ENCODE peak calls at places on chromosomes 6 and 20, in five cellular contexts. P is SK-N-MC; Y is testis; T is CD8-positive, alpha-beta memory T cell; N is GM23248. G is an unnamed sample.

GRCh38 chr6:6788394-6789020 is 200.0 kb downstream of the LY86 start:
- DNase-seq in P (no peak), N (peak), T (no peak), Y (peak), G (no peak)

GRCh38 chr6:130520235-130520634 is 154.4 kb downstream of the TMEM200A start:
- DNase-seq in N (peak), Y (no peak), T (no peak), P (no peak), G (no peak)

GRCh38 chr6:157151989-157152388 is 171.3 kb downstream of the TMEM242 start:
- DNase-seq in Y (no peak), P (no peak), T (no peak), N (peak), G (peak)

GRCh38 chr6:18242062-18242851 is 22.1 kb downstream of the DEK start:
- DNase-seq in T (no peak), N (peak), P (no peak), Y (no peak), G (peak)

GRCh38 chr6:97440590-97441176 is 157.7 kb upstream of the MMS22L start:
- DNase-seq in Y (peak), N (peak), T (no peak), P (no peak), G (no peak)

GRCh38 chr6:106134906-106135634 is 48.9 kb downstream of the PRDM1 start:
- DNase-seq in Y (no peak), T (no peak), N (peak), P (no peak), G (no peak)

GRCh38 chr6:70479236-70479635 is 65.9 kb downstream of the FAM135A start:
- DNase-seq in N (no peak), P (no peak), T (no peak), Y (no peak), G (peak)

GRCh38 chr6:40444811-40445210 is 142.4 kb downstream of the LRFN2 start:
- DNase-seq in Y (no peak), T (no peak), N (peak), P (no peak), G (peak)

GRCh38 chr6:145096846-145097245 is 638.5 kb downstream of the EPM2A start:
- DNase-seq in T (no peak), Y (no peak), N (no peak), P (no peak), G (no peak)

GRCh38 chr20:14055127-14055742 is 59.9 kb downstream of the MACROD2 start:
- DNase-seq in T (no peak), N (peak), P (peak), Y (peak), G (peak)

GRCh38 chr6:105164418-105164817 is 15.4 kb downstream of the POPDC3 start:
- DNase-seq in Y (no peak), N (peak), P (no peak), T (no peak), G (peak)

GRCh38 chr6:152575621-152576150 is 61.5 kb downstream of the SYNE1 start:
- DNase-seq in P (no peak), N (peak), Y (peak), T (no peak), G (no peak)

GRCh38 chr6:84166395-84166794 is 61.0 kb downstream of the CEP162 start:
- DNase-seq in T (no peak), Y (no peak), P (no peak), N (no peak), G (no peak)

GRCh38 chr20:2206957-2207769 is 88.6 kb upstream of the TGM3 start:
- DNase-seq in P (no peak), Y (peak), T (peak), N (peak), G (no peak)

GRCh38 chr20:49578436-49578835 is 10.5 kb upstream of the PTGIS start:
- DNase-seq in N (no peak), Y (no peak), T (no peak), P (no peak), G (no peak)

GRCh38 chr6:5511924-5512323 is 250.6 kb downstream of the FARS2 start:
- DNase-seq in Y (no peak), P (peak), N (peak), T (no peak), G (peak)

DNA sequence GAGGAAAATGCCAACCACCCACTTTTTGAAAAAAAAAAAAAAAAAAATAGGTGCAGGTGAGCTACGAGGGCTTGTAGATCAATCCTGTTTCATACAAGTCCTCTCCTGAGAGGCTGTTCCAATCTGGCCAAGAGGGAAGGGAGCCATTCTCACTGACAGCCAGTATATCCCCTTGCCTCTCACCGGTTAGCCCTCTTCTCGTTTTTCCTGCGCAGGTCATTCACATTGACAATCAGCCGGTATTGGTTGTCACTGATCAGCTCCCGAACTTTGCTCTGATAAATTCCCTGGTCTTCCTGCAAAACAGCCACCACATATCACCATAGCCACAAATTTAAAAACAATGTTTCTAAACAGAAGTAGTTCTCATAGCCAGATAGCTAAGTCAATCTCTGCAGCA is 1.4 kb downstream of the MCM3 start:
- DNase-seq in T (no peak), Y (no peak), N (no peak), P (no peak), G (no peak)
- H3K4me3 ChIP-seq in T (peak), Y (no peak), N (peak), P (peak), G (no peak)

DNA sequence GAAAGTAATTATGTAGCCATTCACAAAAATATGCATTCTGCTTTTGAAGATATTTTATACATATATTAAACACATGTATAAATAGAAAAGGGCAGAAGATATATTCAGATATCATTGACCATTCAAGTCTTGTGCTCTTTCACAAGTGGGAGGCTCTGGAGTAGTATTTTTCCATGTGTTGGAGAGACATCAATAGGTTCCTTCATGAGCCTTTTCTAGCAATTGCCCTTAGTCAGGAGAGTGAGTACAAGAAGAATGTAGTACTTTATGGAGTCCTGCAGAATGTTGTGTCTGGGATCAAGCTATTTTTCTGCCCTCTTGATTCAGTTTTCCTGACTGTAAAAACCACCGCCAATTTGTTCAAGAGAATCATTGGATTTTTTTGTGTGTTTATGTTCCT is 117.9 kb downstream of the LRRC1 start:
- DNase-seq in N (no peak), P (no peak), T (no peak), Y (no peak), G (no peak)
- H3K4me3 ChIP-seq in N (no peak), P (no peak), T (no peak), Y (no peak), G (no peak)

GRCh38 chr6:141550471-141550870 is 582.3 kb upstream of the GJE1 start:
- DNase-seq in N (peak), P (no peak), Y (no peak), T (no peak), G (no peak)
- H3K4me3 ChIP-seq in N (no peak), P (no peak), Y (no peak), T (no peak), G (no peak)

GRCh38 chr20:45833030-45833882 is at the start of gene SNX21:
- DNase-seq in T (peak), P (no peak), N (peak), Y (peak), G (peak)
- H3K4me3 ChIP-seq in T (peak), P (peak), N (peak), Y (peak), G (peak)

GRCh38 chr6:158938811-158939254 is 61.2 kb downstream of the RSPH3 start:
- DNase-seq in Y (no peak), P (no peak), T (peak), N (peak), G (no peak)
- H3K4me3 ChIP-seq in Y (peak), P (no peak), T (no peak), N (peak), G (peak)

DNA sequence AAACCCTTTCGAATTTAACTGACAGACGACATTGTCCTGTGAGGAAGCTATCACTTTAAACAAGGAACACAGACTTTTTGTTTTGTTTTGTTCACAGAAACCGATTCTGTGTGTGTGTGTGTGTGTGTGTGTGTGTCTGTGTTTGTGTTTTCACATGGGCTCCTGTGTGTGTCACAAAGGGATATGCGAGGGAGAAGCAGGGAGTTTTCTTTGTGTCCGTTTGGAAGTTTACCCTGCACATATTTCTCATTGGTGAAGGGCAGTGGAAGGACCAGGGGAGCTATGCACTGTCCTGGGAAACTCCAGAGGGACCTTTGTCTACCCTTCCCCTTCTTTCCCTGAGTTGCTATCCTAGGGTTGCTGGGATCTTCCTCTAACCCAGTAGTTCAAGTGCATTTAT is 17.7 kb downstream of the POM121L2 start:
- DNase-seq in T (no peak), P (no peak), N (no peak), Y (no peak), G (no peak)
- H3K4me3 ChIP-seq in T (no peak), P (no peak), N (peak), Y (no peak), G (no peak)